ENCODE peak calls at places on chromosomes 6 and 20, in seven cellular contexts. B is NCI-H82, M is lower leg skin, X is amniotic stem cell, T is ovary, Q is fibroblast of mammary gland, H is thyroid gland. L is an unnamed sample.

GRCh38 chr6:14074723-14075503 is 42.7 kb upstream of the CD83 start:
- DNase-seq in B (peak; percentile 93), M (no peak), X (no peak), T (no peak), Q (peak; percentile 39), H (no peak), L (no peak)

GRCh38 chr6:40634429-40634828 is 47.3 kb upstream of the LRFN2 start:
- DNase-seq in B (peak; percentile 64), M (peak; percentile 62), X (no peak), T (no peak), Q (no peak), H (peak; percentile 4), L (no peak)

GRCh38 chr6:149094934-149095341 is 222.6 kb upstream of the TAB2 start:
- DNase-seq in B (no peak), M (no peak), X (no peak), T (no peak), Q (peak; percentile 12), H (peak; percentile 23), L (no peak)

GRCh38 chr6:23728707-23729106 is 397.3 kb upstream of the NRSN1 start:
- DNase-seq in B (no peak), M (no peak), X (no peak), T (no peak), Q (no peak), H (no peak), L (no peak)

GRCh38 chr20:8431538-8432434 is 299.7 kb downstream of the PLCB1 start:
- DNase-seq in B (peak; percentile 97), M (no peak), X (no peak), T (peak; percentile 66), Q (peak; percentile 51), H (peak; percentile 31), L (peak; percentile 21)

GRCh38 chr20:39875493-39876110 is 813.4 kb downstream of the MAFB start:
- DNase-seq in B (no peak), M (no peak), X (no peak), T (no peak), Q (no peak), H (no peak), L (no peak)

GRCh38 chr20:47051936-47052566 is 157.4 kb downstream of the EYA2 start:
- DNase-seq in B (no peak), M (peak; percentile 43), X (no peak), T (no peak), Q (no peak), H (no peak), L (no peak)

GRCh38 chr6:78623567-78623966 is 243.8 kb upstream of the IRAK1BP1 start:
- DNase-seq in B (no peak), M (no peak), X (no peak), T (no peak), Q (no peak), H (no peak), L (no peak)

GRCh38 chr6:73394577-73395354 is at the start of gene DDX43:
- DNase-seq in B (peak; percentile 80), M (peak; percentile 86), X (no peak), T (peak; percentile 34), Q (peak; percentile 68), H (peak; percentile 57), L (peak; percentile 64)